ENCODE peak calls at places on chromosomes 7 and 10, in six cellular contexts. W, A, L, O, K and Z are unnamed samples. For H3K36me3, the result is how much of the 10 kb centered on the place peaks cover.

GRCh38 chr10:103540722-103541121 is 47.2 kb downstream of the NEURL1 start:
- DNase-seq in W (no peak), A (no peak), L (no peak), O (no peak), K (no peak), Z (no peak)

GRCh38 chr7:121102619-121103018 is 114.1 kb downstream of the CPED1 start:
- DNase-seq in W (no peak), A (no peak), L (no peak), O (peak), K (no peak), Z (no peak)

GRCh38 chr7:28466341-28466740 is 54.0 kb downstream of the CREB5 start:
- DNase-seq in W (no peak), A (no peak), L (no peak), O (no peak), K (no peak), Z (no peak)

GRCh38 chr7:73734619-73735525 is 3.7 kb downstream of the ABHD11 start:
- DNase-seq in W (peak), A (no peak), L (peak), O (peak), K (peak), Z (peak)

GRCh38 chr7:145986248-145986874 is 130.2 kb upstream of the CNTNAP2 start:
- DNase-seq in W (peak), A (no peak), L (no peak), O (no peak), K (no peak), Z (no peak)

GRCh38 chr10:61153766-61154165 is 209.8 kb upstream of the RHOBTB1 start:
- DNase-seq in W (no peak), A (no peak), L (no peak), O (no peak), K (no peak), Z (no peak)

GRCh38 chr7:13850185-13850752 is 139.2 kb downstream of the ETV1 start:
- DNase-seq in W (peak), A (no peak), L (no peak), O (peak), K (no peak), Z (peak)

GRCh38 chr7:4745971-4746919 is 29.2 kb upstream of the AP5Z1 start:
- DNase-seq in W (peak), A (no peak), L (no peak), O (no peak), K (no peak), Z (peak)

GRCh38 chr7:101882595-101883564 is 65.5 kb downstream of the CUX1 start:
- DNase-seq in W (peak), A (no peak), L (peak), O (peak), K (peak), Z (peak)

GRCh38 chr10:124721295-124722052 is 22.7 kb downstream of the FAM53B start:
- DNase-seq in W (no peak), A (no peak), L (peak), O (no peak), K (no peak), Z (peak)

GRCh38 chr10:119302591-119303253 is 95.4 kb downstream of the GRK5 start:
- DNase-seq in W (no peak), A (no peak), L (no peak), O (no peak), K (no peak), Z (no peak)

GRCh38 chr10:103772096-103772845 is 83.1 kb downstream of the SH3PXD2A start:
- DNase-seq in W (peak), A (peak), L (peak), O (peak), K (peak), Z (peak)

GRCh38 chr7:151125835-151126481 is 39.7 kb downstream of the AGAP3 start:
- DNase-seq in W (no peak), A (no peak), L (no peak), O (peak), K (no peak), Z (peak)

GRCh38 chr7:80666376-80666775 is 27.9 kb downstream of the CD36 start:
- DNase-seq in W (no peak), A (no peak), L (no peak), O (no peak), K (no peak), Z (no peak)

GRCh38 chr7:4883352-4884144 is at the start of gene RADIL:
- DNase-seq in W (peak), A (peak), L (peak), O (peak), K (peak), Z (peak)

GRCh38 chr7:7524121-7524520 is 11.6 kb downstream of the COL28A1 start:
- DNase-seq in W (no peak), A (no peak), L (no peak), O (no peak), K (no peak), Z (no peak)

GRCh38 chr10:123582084-123582989 is 83.8 kb upstream of the GPR26 start:
- DNase-seq in W (peak), A (no peak), L (peak), O (peak), K (peak), Z (peak)

GRCh38 chr10:118968071-118968470 is 61.4 kb upstream of the NANOS1 start:
- DNase-seq in W (no peak), A (no peak), L (no peak), O (no peak), K (no peak), Z (no peak)

GRCh38 chr7:46486264-46487206 is 565.5 kb upstream of the IGFBP3 start:
- DNase-seq in W (peak), A (no peak), L (no peak), O (no peak), K (no peak), Z (peak)

GRCh38 chr10:131983780-131984179 is 2.1 kb upstream of the BNIP3 start:
- DNase-seq in W (peak), A (no peak), L (no peak), O (no peak), K (no peak), Z (no peak)

GRCh38 chr10:122407375-122408125 is 33.0 kb downstream of the PLEKHA1 start:
- DNase-seq in W (no peak), A (no peak), L (peak), O (no peak), K (no peak), Z (no peak)

GRCh38 chr7:44278451-44279161 is 46.8 kb downstream of the CAMK2B start:
- DNase-seq in W (peak), A (no peak), L (no peak), O (no peak), K (peak), Z (no peak)

GRCh38 chr10:122646511-122647382 is 52.9 kb downstream of the C10orf120 start:
- DNase-seq in W (no peak), A (no peak), L (no peak), O (no peak), K (no peak), Z (no peak)

GRCh38 chr10:78754269-78755074 is 314.3 kb upstream of the ZMIZ1 start:
- DNase-seq in W (peak), A (no peak), L (no peak), O (peak), K (no peak), Z (no peak)

GRCh38 chr10:34743804-34744203 is 71.3 kb downstream of the PARD3 start:
- DNase-seq in W (no peak), A (no peak), L (peak), O (no peak), K (no peak), Z (no peak)

DNA sequence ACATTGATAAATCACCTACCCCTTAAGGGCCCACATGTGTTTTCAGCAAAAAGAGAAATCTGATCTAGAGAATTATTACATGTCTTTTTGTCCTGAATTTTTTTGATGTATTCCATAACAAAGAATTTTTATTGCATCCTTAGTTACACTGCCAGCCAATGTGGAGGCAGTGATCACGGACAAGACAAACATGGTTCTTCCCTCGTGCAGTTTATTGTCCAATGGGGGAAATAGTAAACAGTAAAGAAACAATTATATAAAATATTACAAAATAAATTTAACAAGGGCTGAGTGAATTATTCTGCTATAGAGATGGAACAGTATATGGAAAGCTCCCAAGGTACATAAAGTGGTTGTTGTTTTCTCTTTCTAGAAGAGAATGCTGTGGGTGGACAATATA is 2.0 kb downstream of the STEAP2 start:
- DNase-seq in W (no peak), A (no peak), L (no peak), O (no peak), K (no peak), Z (no peak)
- H3K27ac ChIP-seq in W (no peak), A (peak), L (no peak), O (no peak), K (no peak), Z (no peak)

GRCh38 chr10:73809061-73809818 is 2.2 kb downstream of the NDST2 start:
- DNase-seq in W (no peak), A (no peak), L (no peak), O (no peak), K (no peak), Z (no peak)

GRCh38 chr10:73808021-73808815 is 3.2 kb downstream of the NDST2 start:
- DNase-seq in W (no peak), A (no peak), L (no peak), O (no peak), K (no peak), Z (no peak)

GRCh38 chr10:73807471-73807870 is 3.9 kb downstream of the NDST2 start:
- DNase-seq in W (no peak), A (no peak), L (no peak), O (no peak), K (no peak), Z (no peak)

GRCh38 chr10:73803680-73804286 is 7.6 kb downstream of the NDST2 start:
- DNase-seq in W (no peak), A (no peak), L (no peak), O (no peak), K (no peak), Z (no peak)

GRCh38 chr10:73806176-73806950 is 5.0 kb downstream of the NDST2 start:
- DNase-seq in W (no peak), A (no peak), L (no peak), O (no peak), K (no peak), Z (no peak)
- H3K36me3 ChIP-seq in W (half or more), A (under half), L (half or more), O (under half), K (under half), Z (under half)

GRCh38 chr10:110192552-110192951 is 14.9 kb upstream of the MXI1 start:
- DNase-seq in W (no peak), A (no peak), L (no peak), O (peak), K (no peak), Z (no peak)
- TF ChIP-seq CTCF in W (peak), A (no peak), L (no peak), O (peak), K (no peak), Z (no peak)

DNA sequence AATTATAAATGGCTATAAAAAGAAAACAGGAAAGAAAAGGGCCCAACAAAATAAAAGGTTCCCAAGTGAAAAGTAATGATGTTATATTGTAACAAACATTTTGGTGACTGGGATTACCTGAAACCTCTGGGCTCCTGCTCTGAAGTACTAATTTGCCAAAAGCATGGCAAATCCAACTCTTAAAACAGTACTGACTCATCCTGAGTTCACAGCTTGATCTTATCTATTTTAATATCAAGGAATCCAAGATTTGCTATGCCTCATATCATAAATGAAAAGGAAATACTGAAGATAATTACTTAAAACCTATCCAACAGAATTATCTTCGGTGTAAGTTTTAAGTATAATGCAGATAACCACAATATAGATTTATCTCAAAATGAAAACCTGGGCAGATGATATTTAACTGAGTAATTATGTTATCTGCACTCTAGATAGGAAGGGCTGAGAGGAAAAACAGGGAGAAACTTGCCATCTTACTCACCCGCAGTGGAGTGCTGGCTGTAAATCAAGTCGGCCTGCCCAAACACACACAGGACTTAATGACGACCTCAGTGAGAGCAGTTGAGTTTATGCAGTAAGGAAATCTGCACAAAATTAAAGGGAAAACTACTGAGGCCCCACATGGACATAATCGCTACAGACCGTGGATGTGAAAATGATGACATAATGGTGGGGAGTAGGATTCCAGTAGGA is 48.4 kb downstream of the MPP7 start:
- DNase-seq in W (peak), A (no peak), L (no peak), O (no peak), K (peak), Z (no peak)
- H3K27ac ChIP-seq in W (no peak), A (no peak), L (no peak), O (no peak), K (no peak), Z (no peak)

DNA sequence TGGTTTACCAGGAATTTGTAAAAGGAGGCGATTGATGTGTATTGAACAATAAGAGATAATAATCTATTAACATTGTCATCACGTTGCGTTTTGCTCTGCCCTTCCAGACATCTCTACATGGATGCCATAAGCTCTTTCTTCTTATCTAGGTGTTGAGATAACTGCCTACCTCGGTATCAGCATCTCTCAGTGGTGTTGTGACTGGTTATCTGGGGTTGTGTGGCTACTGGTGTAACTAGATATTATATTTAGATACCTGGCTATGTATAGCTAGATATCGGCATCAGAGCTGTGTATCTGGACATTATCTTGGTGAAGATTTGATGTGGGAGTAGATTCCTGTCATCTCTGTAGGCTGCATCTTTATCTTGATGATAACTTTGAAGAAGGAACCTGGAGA is 17.2 kb downstream of the GATA3 start:
- DNase-seq in W (no peak), A (no peak), L (no peak), O (no peak), K (no peak), Z (no peak)
- H3K36me3 ChIP-seq in W (under half), A (under half), L (half or more), O (under half), K (under half), Z (under half)

GRCh38 chr10:4883079-4883739 is 57.2 kb downstream of the AKR1E2 start:
- DNase-seq in W (no peak), A (no peak), L (no peak), O (no peak), K (no peak), Z (no peak)
- TF ChIP-seq CTCF in W (no peak), A (no peak), L (no peak), O (no peak), K (no peak), Z (no peak)

GRCh38 chr10:688287-688620 is 1.2 kb downstream of the DIP2C start:
- DNase-seq in W (no peak), A (no peak), L (no peak), O (no peak), K (no peak), Z (no peak)
- H3K27ac ChIP-seq in W (no peak), A (peak), L (peak), O (no peak), K (peak), Z (no peak)

DNA sequence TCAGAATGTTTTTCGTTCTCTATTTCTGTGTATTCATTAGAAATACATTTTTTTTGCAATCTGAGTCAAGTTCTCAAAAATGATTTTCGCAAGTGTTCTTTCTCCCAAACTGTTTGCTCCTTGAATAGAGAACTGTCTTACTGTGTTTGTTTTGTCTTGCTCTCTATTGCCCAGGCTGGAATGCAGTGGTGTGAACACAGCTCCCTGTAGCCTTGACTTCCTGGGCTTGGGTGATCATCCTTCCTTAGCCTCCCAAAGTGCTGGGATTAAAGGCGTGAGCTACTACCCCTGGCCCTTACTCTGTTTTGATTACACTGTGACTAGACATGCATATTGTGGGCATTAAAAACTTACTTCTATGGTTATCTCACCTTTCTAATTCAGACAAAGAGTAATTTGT is 56.7 kb downstream of the LUC7L2 start:
- DNase-seq in W (no peak), A (no peak), L (no peak), O (no peak), K (no peak), Z (no peak)
- H3K36me3 ChIP-seq in W (under half), A (under half), L (half or more), O (under half), K (under half), Z (under half)